ENCODE peak calls at places on chromosome 9, in four cellular contexts. L is nephron progenitor cell, K is kidney, X is natural killer cell. G is an unnamed sample.

GRCh38 chr9:113548221-113549041 is 84.9 kb downstream of the RGS3 start:
- DNase-seq in L (no peak), K (peak), X (no peak), G (no peak)

GRCh38 chr9:134571326-134571871 is 70.2 kb upstream of the COL5A1 start:
- DNase-seq in X (no peak), L (no peak), K (peak), G (peak)

GRCh38 chr9:77877976-77878375 is 153.6 kb downstream of the GNAQ start:
- DNase-seq in L (no peak), X (no peak), K (no peak), G (no peak)

GRCh38 chr9:99445920-99446319 is 223.8 kb downstream of the SEC61B start:
- DNase-seq in L (no peak), K (no peak), X (no peak), G (no peak)

GRCh38 chr9:82457281-82457680 is 468.7 kb downstream of the SPATA31D1 start:
- DNase-seq in X (no peak), L (no peak), K (no peak), G (no peak)

GRCh38 chr9:8437878-8438277 is 638.3 kb upstream of the DMAC1 start:
- DNase-seq in L (no peak), X (no peak), K (no peak), G (no peak)

GRCh38 chr9:134376386-134377142 is 50.3 kb downstream of the RXRA start:
- DNase-seq in L (no peak), K (no peak), X (no peak), G (no peak)

GRCh38 chr9:78319197-78320029 is 22.5 kb downstream of the PSAT1 start:
- DNase-seq in K (no peak), L (no peak), X (no peak), G (no peak)

GRCh38 chr9:134861586-134862334 is 18.9 kb upstream of the FCN2 start:
- DNase-seq in K (peak), X (no peak), L (no peak), G (peak)

GRCh38 chr9:88772602-88773001 is 218.7 kb upstream of the S1PR3 start:
- DNase-seq in K (no peak), L (no peak), X (no peak), G (no peak)

GRCh38 chr9:77806697-77807096 is 158.6 kb upstream of the GNA14 start:
- DNase-seq in K (no peak), X (no peak), L (no peak), G (no peak)

GRCh38 chr9:83992407-83992806 is 11.8 kb downstream of the RMI1 start:
- DNase-seq in K (no peak), X (no peak), L (no peak), G (no peak)

DNA sequence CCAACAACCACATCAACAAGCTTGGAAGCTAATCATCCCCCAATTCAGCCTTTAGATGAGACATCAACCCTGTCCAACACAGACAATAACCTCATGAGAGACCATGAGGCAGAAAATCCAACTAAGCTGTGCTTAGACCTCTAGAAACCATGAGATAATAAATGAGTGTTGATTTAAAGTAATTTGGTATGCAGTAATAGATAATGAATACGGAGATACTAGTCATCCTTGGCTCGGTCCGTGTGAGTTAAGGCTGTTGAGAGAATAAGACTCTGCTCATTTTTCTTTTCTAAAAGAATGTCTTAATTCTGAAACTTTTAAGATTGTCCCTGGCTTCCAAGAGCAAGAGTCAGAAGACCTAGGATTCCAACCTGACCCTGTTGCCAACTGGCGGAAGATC is 6.1 kb downstream of the TNC start:
- DNase-seq in X (no peak), K (no peak), L (no peak), G (no peak)
- TF ChIP-seq CTCF in X (no peak), K (no peak), L (no peak), G (no peak)

GRCh38 chr9:136136127-136136445 is 17.4 kb upstream of the TMEM250 start:
- DNase-seq in K (no peak), L (no peak), X (no peak), G (no peak)
- TF ChIP-seq CTCF in K (no peak), L (no peak), X (no peak), G (no peak)

DNA sequence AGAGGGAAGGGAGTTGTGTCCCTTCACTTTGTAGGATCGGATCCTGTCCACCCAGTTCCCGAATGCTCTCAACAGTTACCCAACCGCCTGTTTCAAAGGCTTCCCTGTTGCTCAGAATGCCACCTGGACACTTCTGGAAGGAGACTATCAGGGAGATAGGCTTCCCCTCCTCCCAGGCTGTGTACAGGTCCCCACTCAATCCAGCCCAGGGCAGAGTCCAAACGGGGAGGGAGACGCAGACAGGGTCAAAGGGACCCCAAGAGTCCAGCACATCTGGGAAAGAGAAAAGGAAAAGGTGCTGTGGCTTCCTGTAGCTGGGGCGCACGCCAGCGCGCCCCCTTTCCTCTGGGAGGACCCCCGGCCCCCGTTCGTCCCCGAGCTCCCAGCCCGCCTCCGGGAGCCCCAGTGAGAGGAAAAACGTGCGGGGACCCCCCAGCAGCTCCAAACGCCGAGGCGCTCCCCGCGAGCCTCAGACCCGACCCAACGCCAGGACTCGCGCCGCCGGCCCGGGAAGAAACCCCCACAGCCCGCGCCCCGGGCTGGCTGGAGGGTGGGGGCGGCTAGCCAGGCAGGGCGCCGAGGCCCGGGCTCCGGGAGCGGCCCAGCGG is 640 bp downstream of the SURF4 start:
- DNase-seq in L (no peak), X (no peak), K (no peak), G (no peak)
- TF ChIP-seq CTCF in L (no peak), X (no peak), K (no peak), G (no peak)

GRCh38 chr9:211557-211956 is 3.1 kb upstream of the DOCK8 start:
- DNase-seq in L (no peak), X (no peak), K (no peak), G (no peak)

GRCh38 chr9:215631-216155 is 1.0 kb downstream of the DOCK8 start:
- DNase-seq in X (no peak), L (no peak), K (no peak), G (no peak)

GRCh38 chr9:212265-212664 is 2.4 kb upstream of the DOCK8 start:
- DNase-seq in K (no peak), X (no peak), L (no peak), G (no peak)

GRCh38 chr9:211036-211435 is 3.6 kb upstream of the DOCK8 start:
- DNase-seq in K (no peak), L (no peak), X (no peak), G (no peak)

GRCh38 chr9:214488-215448 is at the start of gene DOCK8:
- DNase-seq in X (peak), L (peak), K (peak), G (peak)
- TF ChIP-seq CTCF in X (peak), L (peak), K (peak), G (peak)